ENCODE peak calls at places on chromosome X, in six cellular contexts. K is PC-3, V is neural progenitor cell, J is HCT116, N is GM23248, H is SK-N-SH. X is an unnamed sample.

GRCh38 chrX:103847174-103847870 is 15.3 kb upstream of the RAB9B start:
- DNase-seq in N (peak; percentile 72), J (no peak), K (peak; percentile 47), H (no peak), V (no peak), X (no peak)

GRCh38 chrX:103343105-103343504 is 13.1 kb downstream of the TCEAL7 start:
- DNase-seq in J (peak; percentile 16), K (peak; percentile 71), H (peak; percentile 44), N (peak; percentile 59), V (peak; percentile 24), X (peak; percentile 32)

GRCh38 chrX:49043987-49044281 is 777 bp upstream of the TFE3 start:
- DNase-seq in K (no peak), N (no peak), H (no peak), V (no peak), J (no peak), X (no peak)

GRCh38 chrX:44872319-44872816 is 620 bp upstream of the KDM6A start:
- DNase-seq in J (no peak), H (no peak), V (no peak), N (peak; percentile 59), K (peak; percentile 24), X (no peak)

GRCh38 chrX:40010550-40011364 is 87.0 kb downstream of the BCOR start:
- DNase-seq in J (no peak), K (no peak), V (peak; percentile 58), H (peak; percentile 66), N (no peak), X (no peak)

GRCh38 chrX:104315555-104315954 is 60.8 kb upstream of the ESX1 start:
- DNase-seq in K (peak; percentile 80), H (no peak), V (no peak), N (peak; percentile 76), J (no peak), X (no peak)

GRCh38 chrX:56281789-56282188 is 49.6 kb downstream of the KLF8 start:
- DNase-seq in N (peak; percentile 23), H (peak; percentile 3), V (peak; percentile 7), J (peak; percentile 3), K (peak; percentile 54), X (peak; percentile 68)

GRCh38 chrX:138026211-138026610 is 460.3 kb downstream of the ZIC3 start:
- DNase-seq in H (peak; percentile 27), N (peak; percentile 24), J (no peak), V (no peak), K (peak; percentile 41), X (peak; percentile 48)

GRCh38 chrX:97398030-97398551 is 514.4 kb downstream of the RPA4 start:
- DNase-seq in K (peak; percentile 16), J (no peak), V (no peak), N (no peak), H (no peak), X (peak; percentile 76)

GRCh38 chrX:129665916-129666644 is 11.3 kb upstream of the APLN start:
- DNase-seq in V (no peak), N (peak; percentile 83), J (peak; percentile 26), K (peak; percentile 90), H (no peak), X (no peak)

GRCh38 chrX:9443327-9443726 is 21.5 kb upstream of the TBL1X start:
- DNase-seq in N (no peak), V (no peak), H (no peak), K (no peak), J (no peak), X (no peak)

GRCh38 chrX:110322603-110323002 is 4.7 kb upstream of the AMMECR1 start:
- DNase-seq in K (peak; percentile 51), J (no peak), N (peak; percentile 56), V (no peak), H (no peak), X (no peak)

GRCh38 chrX:56726609-56727008 is 2.4 kb upstream of the NBDY start:
- DNase-seq in V (peak; percentile 52), J (no peak), K (peak; percentile 56), N (peak; percentile 67), H (peak; percentile 19), X (peak; percentile 49)

GRCh38 chrX:132092439-132093065 is 35.3 kb downstream of the FRMD7 start:
- DNase-seq in H (peak; percentile 28), V (peak; percentile 78), N (peak; percentile 61), J (peak; percentile 52), K (peak; percentile 73), X (peak; percentile 56)

GRCh38 chrX:116284383-116284782 is 113.8 kb downstream of the AGTR2 start:
- DNase-seq in V (no peak), H (no peak), J (no peak), N (no peak), K (peak; percentile 82), X (no peak)

GRCh38 chrX:27463187-27463586 is at the start of gene PPP4R3C:
- DNase-seq in H (no peak), K (no peak), N (no peak), V (no peak), J (no peak), X (no peak)

GRCh38 chrX:11272290-11272689 is 20.9 kb upstream of the AMELX start:
- DNase-seq in V (no peak), N (no peak), K (no peak), J (no peak), H (no peak), X (no peak)

GRCh38 chrX:119488749-119489148 is 20.5 kb downstream of the SLC25A5 start:
- DNase-seq in K (peak; percentile 74), J (no peak), V (peak; percentile 49), H (peak; percentile 71), N (peak; percentile 64), X (peak; percentile 53)

GRCh38 chrX:16870095-16870860 is at the start of gene RBBP7:
- DNase-seq in H (peak; percentile 98), V (peak; percentile 98), J (peak; percentile 67), N (peak; percentile 91), K (peak; percentile 90), X (peak; percentile 86)

GRCh38 chrX:475926-476723 is 89.4 kb upstream of the PPP2R3B start:
- DNase-seq in N (no peak), K (peak; percentile 4), H (no peak), V (no peak), J (no peak), X (no peak)

GRCh38 chrX:15985937-15986336 is 131.3 kb upstream of the AP1S2 start:
- DNase-seq in H (no peak), N (no peak), K (peak; percentile 6), J (no peak), V (no peak), X (no peak)

GRCh38 chrX:136146614-136147319 is 566 bp upstream of the FHL1 start:
- DNase-seq in H (no peak), K (peak; percentile 7), J (no peak), N (peak; percentile 25), V (peak; percentile 49), X (peak; percentile 47)

GRCh38 chrX:9033179-9033578 is 748 bp downstream of the FAM9B start:
- DNase-seq in N (no peak), H (peak; percentile 13), V (no peak), K (no peak), J (no peak), X (no peak)

GRCh38 chrX:10189317-10190268 is 32.8 kb downstream of the CLCN4 start:
- DNase-seq in K (peak; percentile 86), J (peak; percentile 51), H (peak; percentile 72), N (peak; percentile 58), V (peak; percentile 74), X (peak; percentile 55)

GRCh38 chrX:112270991-112271390 is 188.4 kb upstream of the TRPC5 start:
- DNase-seq in K (no peak), N (no peak), H (no peak), J (no peak), V (peak; percentile 57), X (no peak)
- TF ChIP-seq EZH2phosphoT487 in K (no peak), N (no peak), H (no peak), J (no peak), V (peak; percentile 72), X (no peak)

GRCh38 chrX:38315186-38315585 is 12.1 kb downstream of the RPGR start:
- DNase-seq in K (no peak), N (no peak), V (no peak), H (no peak), J (no peak), X (no peak)
- H3K9ac ChIP-seq in K (no peak overlapping the region), N (no peak overlapping the region), V (no peak overlapping the region), H (no peak overlapping the region), J (no peak overlapping the region), X (no peak overlapping the region)

DNA sequence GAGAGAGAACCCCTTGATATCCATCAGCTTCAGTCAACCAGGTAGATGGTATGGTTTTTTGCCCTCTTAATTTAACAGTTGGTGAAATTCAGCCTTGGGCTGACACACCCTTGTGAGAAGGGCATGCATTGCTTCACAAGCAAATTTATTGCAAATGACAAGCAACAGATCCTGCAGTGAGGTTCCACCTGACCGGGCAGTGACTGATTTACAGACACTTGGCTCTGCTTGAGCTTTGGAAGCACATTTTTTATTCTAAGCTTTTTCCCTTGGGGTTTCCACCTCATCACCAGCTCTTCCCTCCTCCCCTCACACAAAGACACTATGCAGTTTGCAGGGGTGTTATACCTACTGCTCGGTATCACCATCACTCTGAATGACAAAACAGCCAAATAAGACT is 28.3 kb upstream of the SERTM2 start:
- DNase-seq in V (no peak), N (no peak), H (no peak), J (no peak), K (no peak), X (no peak)
- TF ChIP-seq EZH2phosphoT487 in V (no peak), N (no peak), H (no peak), J (no peak), K (no peak), X (no peak)

DNA sequence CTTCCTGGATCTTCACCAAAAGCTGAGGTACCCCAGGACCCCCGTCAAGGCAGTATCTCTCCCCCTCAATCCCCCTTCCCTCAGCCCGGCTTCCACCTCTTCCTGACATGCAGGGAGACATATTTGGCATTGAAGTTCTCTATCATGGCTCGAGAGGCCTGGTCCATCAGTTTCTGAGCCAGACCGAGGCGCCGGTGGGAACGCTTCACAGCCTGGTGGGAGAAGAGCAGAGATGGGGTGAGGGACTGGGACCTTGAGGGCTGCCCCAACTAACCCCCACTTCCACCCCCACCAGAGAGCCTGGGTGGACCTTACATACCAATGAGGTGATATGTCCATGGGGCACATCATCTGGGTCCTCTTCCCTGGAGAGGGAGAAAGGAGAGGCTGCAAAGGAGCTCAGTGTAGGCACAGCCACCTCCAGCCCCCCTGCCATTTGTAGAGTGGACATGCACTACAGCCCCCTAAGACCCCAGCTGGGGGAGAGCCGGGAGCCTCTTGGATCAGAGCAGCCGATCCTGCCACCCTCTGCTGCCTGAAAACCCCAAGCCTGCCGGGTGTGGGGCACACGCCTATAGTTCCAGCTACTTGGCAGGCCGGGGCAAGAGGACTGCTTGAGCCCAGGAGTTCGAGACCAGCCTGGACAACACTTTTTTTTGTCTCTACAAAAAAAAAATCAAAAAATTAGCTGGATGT is 2.5 kb downstream of the NAA10 start:
- DNase-seq in V (no peak), J (no peak), N (no peak), H (no peak), K (no peak), X (no peak)
- H3K9ac ChIP-seq in V (no peak overlapping the region), J (no peak overlapping the region), N (no peak overlapping the region), H (no peak overlapping the region), K (no peak overlapping the region), X (no peak overlapping the region)